ENCODE peak calls at places on chromosome 5, in five cellular contexts. H, R, F, M and C are unnamed samples.
A peak's percentile ranks its signal among the peaks of the same experiment; 100 is the strongest.

GRCh38 chr5:132114150-132115121 is 40.8 kb downstream of the CSF2 start:
- DNase-seq in H (no peak), R (peak; percentile 81), F (peak; percentile 72), M (no peak), C (no peak)

GRCh38 chr5:137703565-137703964 is 32.3 kb downstream of the KLHL3 start:
- DNase-seq in H (no peak), R (no peak), F (no peak), M (no peak), C (no peak)

GRCh38 chr5:122954719-122955118 is 81.8 kb downstream of the PPIC start:
- DNase-seq in H (no peak), R (no peak), F (no peak), M (no peak), C (no peak)

GRCh38 chr5:172299916-172300439 is 16.4 kb upstream of the UBTD2 start:
- DNase-seq in H (no peak), R (peak; percentile 6), F (peak; percentile 63), M (peak; percentile 41), C (no peak)

GRCh38 chr5:76960004-76960625 is 7.3 kb downstream of the CRHBP start:
- DNase-seq in H (no peak), R (no peak), F (peak; percentile 73), M (no peak), C (peak; percentile 23)

GRCh38 chr5:16507716-16508115 is 42.1 kb upstream of the ZNF622 start:
- DNase-seq in H (no peak), R (no peak), F (peak; percentile 37), M (no peak), C (no peak)

GRCh38 chr5:127924606-127925005 is 159.0 kb upstream of the SLC12A2 start:
- DNase-seq in H (no peak), R (no peak), F (no peak), M (no peak), C (no peak)

GRCh38 chr5:177434437-177434836 is 8.0 kb downstream of the GRK6 start:
- DNase-seq in H (no peak), R (no peak), F (no peak), M (no peak), C (no peak)

GRCh38 chr5:101364469-101364868 is 461.4 kb upstream of the ST8SIA4 start:
- DNase-seq in H (no peak), R (no peak), F (peak; percentile 1), M (no peak), C (no peak)

GRCh38 chr5:78647411-78647818 is 1.2 kb downstream of the LHFPL2 start:
- DNase-seq in H (no peak), R (no peak), F (peak; percentile 54), M (no peak), C (no peak)

GRCh38 chr5:55324815-55325418 is 17.1 kb downstream of the MTREX start:
- DNase-seq in H (peak; percentile 32), R (peak; percentile 36), F (peak; percentile 51), M (peak; percentile 45), C (no peak)

GRCh38 chr5:31485376-31486207 is 46.3 kb downstream of the DROSHA start:
- DNase-seq in H (no peak), R (no peak), F (no peak), M (no peak), C (no peak)

GRCh38 chr5:159642379-159642778 is 273.9 kb upstream of the ADRA1B start:
- DNase-seq in H (no peak), R (no peak), F (no peak), M (no peak), C (no peak)

GRCh38 chr5:179420476-179420875 is 75.2 kb upstream of the ADAMTS2 start:
- DNase-seq in H (no peak), R (no peak), F (no peak), M (no peak), C (no peak)

GRCh38 chr5:126004636-126005035 is 418.6 kb upstream of the GRAMD2B start:
- DNase-seq in H (no peak), R (no peak), F (peak; percentile 10), M (no peak), C (no peak)

GRCh38 chr5:67246108-67246507 is 49.5 kb upstream of the CD180 start:
- DNase-seq in H (peak; percentile 53), R (peak; percentile 68), F (peak; percentile 70), M (peak; percentile 39), C (peak; percentile 45)

GRCh38 chr5:136047858-136048257 is 19.1 kb downstream of the TGFBI start:
- DNase-seq in H (no peak), R (no peak), F (peak; percentile 58), M (no peak), C (no peak)

GRCh38 chr5:126594077-126594476 is 942 bp downstream of the ALDH7A1 start:
- DNase-seq in H (no peak), R (no peak), F (peak; percentile 39), M (peak; percentile 65), C (peak; percentile 36)

GRCh38 chr5:1997640-1998347 is 115.1 kb upstream of the IRX4 start:
- DNase-seq in H (no peak), R (no peak), F (no peak), M (no peak), C (no peak)

GRCh38 chr5:17413691-17414090 is 84.3 kb upstream of the TAF11L2 start:
- DNase-seq in H (no peak), R (no peak), F (no peak), M (no peak), C (no peak)

GRCh38 chr5:38563624-38564023 is 7.2 kb upstream of the LIFR start:
- DNase-seq in H (no peak), R (no peak), F (no peak), M (no peak), C (no peak)

GRCh38 chr5:115246361-115246991 is 16.2 kb downstream of the PGGT1B start:
- DNase-seq in H (peak; percentile 35), R (peak; percentile 44), F (peak; percentile 29), M (no peak), C (no peak)

GRCh38 chr5:145157841-145158240 is 677.3 kb downstream of the PRELID2 start:
- DNase-seq in H (no peak), R (no peak), F (peak; percentile 35), M (no peak), C (no peak)

GRCh38 chr5:82707741-82708140 is 369.5 kb downstream of the TMEM167A start:
- DNase-seq in H (no peak), R (no peak), F (peak; percentile 74), M (no peak), C (no peak)

GRCh38 chr5:102666164-102666951 is 88.7 kb upstream of the PAM start:
- DNase-seq in H (no peak), R (no peak), F (peak; percentile 61), M (no peak), C (no peak)

GRCh38 chr5:23448627-23449026 is 58.8 kb upstream of the PRDM9 start:
- DNase-seq in H (no peak), R (no peak), F (no peak), M (no peak), C (no peak)

GRCh38 chr5:87138091-87138819 is 129.4 kb upstream of the RASA1 start:
- DNase-seq in H (no peak), R (no peak), F (no peak), M (no peak), C (no peak)

GRCh38 chr5:74122175-74122574 is 496.2 kb downstream of the ARHGEF28 start:
- DNase-seq in H (no peak), R (no peak), F (no peak), M (no peak), C (no peak)

GRCh38 chr5:128014578-128014977 is 69.0 kb upstream of the SLC12A2 start:
- DNase-seq in H (no peak), R (no peak), F (no peak), M (no peak), C (no peak)

GRCh38 chr5:145943674-145944121 is 7.3 kb downstream of the SH3RF2 start:
- DNase-seq in H (peak; percentile 23), R (peak; percentile 38), F (peak; percentile 55), M (peak; percentile 83), C (no peak)

GRCh38 chr5:153983885-153984284 is 54.8 kb downstream of the FAM114A2 start:
- DNase-seq in H (no peak), R (peak; percentile 31), F (no peak), M (no peak), C (no peak)

GRCh38 chr5:80399553-80400239 is 8.2 kb upstream of the ZFYVE16 start:
- DNase-seq in H (no peak), R (peak; percentile 12), F (peak; percentile 36), M (peak; percentile 57), C (no peak)

GRCh38 chr5:27328480-27328879 is 290.1 kb upstream of the CDH9 start:
- DNase-seq in H (no peak), R (no peak), F (peak; percentile 90), M (no peak), C (no peak)

GRCh38 chr5:157459715-157460599 is at the start of gene NIPAL4:
- DNase-seq in H (no peak), R (no peak), F (no peak), M (no peak), C (no peak)
- TF ChIP-seq EZH2 in H (no peak), R (no peak), F (peak; percentile 21), M (no peak), C (no peak)

GRCh38 chr5:88660947-88661869 is 221.8 kb downstream of the MEF2C start:
- DNase-seq in H (peak; percentile 68), R (peak; percentile 56), F (peak; percentile 99), M (peak; percentile 84), C (no peak)
- TF ChIP-seq EZH2 in H (no peak), R (no peak), F (peak; percentile 54), M (no peak), C (peak; percentile 88)

DNA sequence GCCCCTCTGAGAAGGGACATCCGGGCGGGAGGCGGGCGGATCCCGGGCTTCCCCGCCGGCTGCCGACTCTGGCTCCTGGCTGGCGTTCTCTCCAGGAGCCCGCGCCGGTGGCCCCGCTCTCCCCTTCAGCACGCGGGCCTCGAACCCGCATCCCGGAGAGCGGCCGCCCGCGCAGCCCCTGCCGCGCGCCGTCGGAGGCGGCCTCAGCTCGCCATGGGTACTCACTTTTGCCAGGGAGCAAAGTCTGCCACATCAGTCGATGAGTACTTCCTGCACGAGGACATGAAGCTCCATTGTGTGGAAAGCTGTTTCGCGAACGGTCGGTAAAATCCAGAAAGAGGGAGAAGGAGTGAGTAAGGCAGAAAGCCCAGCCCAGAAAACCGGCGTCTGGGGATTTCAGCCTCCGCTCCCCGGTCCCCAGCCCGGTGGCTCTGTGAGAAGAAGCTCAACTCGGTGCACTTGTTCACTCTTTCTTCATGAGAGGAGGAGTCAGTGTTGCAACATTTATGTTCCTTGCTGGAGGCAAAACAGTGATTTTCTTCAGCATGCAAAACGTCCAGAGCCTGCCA is at the start of gene PRLR:
- DNase-seq in H (no peak), R (no peak), F (peak; percentile 12), M (no peak), C (no peak)
- TF ChIP-seq EZH2 in H (no peak), R (no peak), F (no peak), M (no peak), C (no peak)

DNA sequence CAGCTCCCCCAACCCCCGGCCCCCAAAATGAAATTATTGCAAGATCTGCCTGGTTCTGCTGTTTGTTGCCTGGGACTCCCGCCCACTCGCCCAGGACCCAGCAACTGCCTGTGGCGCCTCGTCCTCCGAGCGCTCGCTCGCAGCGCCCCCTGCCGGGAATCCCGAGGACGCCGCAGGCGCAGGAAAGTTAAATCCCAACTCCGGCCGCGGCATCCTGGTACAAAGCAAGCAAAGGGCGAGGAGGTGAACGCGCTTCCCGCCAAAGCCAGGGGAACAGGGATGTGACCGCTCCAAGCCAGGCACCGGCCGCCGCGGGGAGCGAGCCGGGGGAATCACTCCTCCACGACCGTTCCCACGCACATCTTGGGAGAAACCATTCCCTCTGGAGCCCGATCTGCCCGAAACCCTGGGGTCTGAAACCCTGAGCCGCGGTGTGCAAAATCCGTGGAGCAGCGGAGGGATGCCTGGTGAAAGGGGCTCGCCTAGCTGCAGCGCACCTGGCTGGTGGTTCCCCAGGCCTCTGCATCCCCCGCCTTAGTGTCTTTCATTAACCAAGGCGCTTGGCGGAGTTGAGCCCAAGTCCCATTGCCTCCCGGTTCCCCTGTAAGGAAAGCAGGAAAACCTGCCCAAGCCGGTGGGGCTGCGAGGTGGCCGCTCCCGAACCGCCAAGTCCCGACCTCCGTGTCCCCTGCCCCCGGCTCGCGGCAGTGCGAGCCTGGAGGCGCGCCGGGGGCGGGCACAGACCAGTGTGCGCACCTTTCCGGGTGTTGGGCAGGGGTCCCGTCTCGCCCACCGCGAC is 1.2 kb downstream of the SEMA5A start:
- DNase-seq in H (no peak), R (peak; percentile 77), F (peak; percentile 75), M (peak; percentile 75), C (no peak)
- TF ChIP-seq EZH2 in H (no peak), R (no peak), F (no peak), M (no peak), C (no peak)